ENCODE peak calls at places on chromosome 9, in six cellular contexts. V is A172; P is substantia nigra; R is activated CD8-positive, alpha-beta memory T cell treated with anti-CD3 and anti-CD28 coated beads, Interleukin-2, amount 50 U/mL, for 48 hours; K is EL; H is A549. J is an unnamed sample.

GRCh38 chr9:136578915-136579637 is 33.2 kb upstream of the NOTCH1 start:
- DNase-seq in K (no peak), R (no peak), P (no peak), H (peak), V (no peak), J (no peak)

GRCh38 chr9:78294290-78295176 is 2.4 kb upstream of the PSAT1 start:
- DNase-seq in H (no peak), V (no peak), K (no peak), P (no peak), R (no peak), J (peak)

GRCh38 chr9:121926417-121926816 is 166.7 kb downstream of the TTLL11 start:
- DNase-seq in K (no peak), V (no peak), R (no peak), P (peak), H (no peak), J (no peak)

GRCh38 chr9:117744856-117745389 is 40.7 kb downstream of the TLR4 start:
- DNase-seq in K (peak), V (no peak), R (no peak), H (no peak), P (peak), J (no peak)

GRCh38 chr9:91196103-91196761 is 165.5 kb downstream of the AUH start:
- DNase-seq in R (peak), V (no peak), K (no peak), P (no peak), H (no peak), J (no peak)

GRCh38 chr9:96858018-96858573 is 3.8 kb upstream of the ZNF782 start:
- DNase-seq in V (peak), K (peak), P (no peak), R (no peak), H (no peak), J (no peak)

GRCh38 chr9:109440797-109441287 is 57.3 kb downstream of the PTPN3 start:
- DNase-seq in P (peak), R (no peak), V (peak), K (peak), H (peak), J (no peak)

GRCh38 chr9:91711755-91712591 is 238.1 kb downstream of the ROR2 start:
- DNase-seq in V (peak), K (peak), H (no peak), R (peak), P (peak), J (no peak)

GRCh38 chr9:37443566-37443965 is 21.1 kb downstream of the GRHPR start:
- DNase-seq in P (no peak), V (no peak), K (no peak), H (no peak), R (no peak), J (no peak)

GRCh38 chr9:124216474-124217176 is 41.1 kb upstream of the NEK6 start:
- DNase-seq in H (no peak), V (no peak), R (peak), P (no peak), K (no peak), J (no peak)